ENCODE peak calls at places on chromosomes 16 and 17, in eight cellular contexts. H, T, F, C, I, Z, V and L are unnamed samples.

GRCh38 chr16:10256855-10257641 is 74.8 kb upstream of the GRIN2A start:
- DNase-seq in H (peak), T (no peak), F (peak), C (no peak), I (no peak), Z (peak), V (peak), L (peak)

GRCh38 chr17:73145641-73146040 is 19.2 kb upstream of the SSTR2 start:
- DNase-seq in H (no peak), T (no peak), F (no peak), C (no peak), I (no peak), Z (no peak), V (no peak), L (no peak)

GRCh38 chr17:17067277-17067676 is 25.0 kb downstream of the MPRIP start:
- DNase-seq in H (no peak), T (no peak), F (peak), C (no peak), I (no peak), Z (peak), V (no peak), L (peak)

GRCh38 chr17:40218740-40219072 is 398 bp upstream of the WIPF2 start:
- DNase-seq in H (peak), T (no peak), F (peak), C (no peak), I (peak), Z (peak), V (peak), L (peak)

GRCh38 chr17:30344283-30345088 is 10.6 kb upstream of the TMIGD1 start:
- DNase-seq in H (peak), T (peak), F (no peak), C (no peak), I (peak), Z (peak), V (peak), L (peak)

GRCh38 chr16:77564791-77565390 is 130.1 kb upstream of the ADAMTS18 start:
- DNase-seq in H (no peak), T (no peak), F (peak), C (no peak), I (no peak), Z (peak), V (no peak), L (no peak)

GRCh38 chr16:84654998-84655397 is 6.7 kb downstream of the KLHL36 start:
- DNase-seq in H (no peak), T (no peak), F (no peak), C (no peak), I (no peak), Z (no peak), V (no peak), L (no peak)

GRCh38 chr16:23584186-23585076 is 11.7 kb downstream of the NDUFAB1 start:
- DNase-seq in H (no peak), T (no peak), F (no peak), C (no peak), I (no peak), Z (no peak), V (no peak), L (no peak)

GRCh38 chr17:3043737-3044365 is 19.6 kb downstream of the OR1D5 start:
- DNase-seq in H (peak), T (no peak), F (no peak), C (no peak), I (no peak), Z (no peak), V (peak), L (peak)

GRCh38 chr16:81164481-81164880 is 68.3 kb upstream of the GCSH start:
- DNase-seq in H (no peak), T (no peak), F (no peak), C (no peak), I (no peak), Z (no peak), V (no peak), L (peak)

GRCh38 chr16:73268311-73268997 is 220.5 kb upstream of the ZFHX3 start:
- DNase-seq in H (no peak), T (no peak), F (peak), C (peak), I (no peak), Z (peak), V (peak), L (peak)

GRCh38 chr17:72439893-72440502 is 319.2 kb downstream of the SOX9 start:
- DNase-seq in H (no peak), T (no peak), F (no peak), C (no peak), I (no peak), Z (no peak), V (peak), L (peak)

GRCh38 chr17:41518789-41519449 is at the start of gene KRT15:
- DNase-seq in H (peak), T (no peak), F (peak), C (no peak), I (no peak), Z (peak), V (peak), L (peak)

GRCh38 chr17:38602453-38602852 is 3.3 kb downstream of the SRCIN1 start:
- DNase-seq in H (no peak), T (no peak), F (no peak), C (no peak), I (no peak), Z (peak), V (no peak), L (no peak)

GRCh38 chr17:5672815-5673430 is 88.6 kb upstream of the NLRP1 start:
- DNase-seq in H (no peak), T (no peak), F (no peak), C (no peak), I (no peak), Z (no peak), V (no peak), L (no peak)

GRCh38 chr16:71846443-71846842 is 667 bp downstream of the ATXN1L start:
- DNase-seq in H (no peak), T (no peak), F (peak), C (no peak), I (no peak), Z (peak), V (no peak), L (peak)